ENCODE peak calls at places on chromosomes 5 and 9, in eight cellular contexts. One of them, this sample, is unnamed.

GRCh38 chr5:130278136-130278535 is 373.9 kb downstream of the CHSY3 start:
- DNase-seq in uterus: no peak
- DNase-seq in HepG2: no peak
- DNase-seq in H1: no peak
- DNase-seq in IMR-90: no peak
- DNase-seq in A549: no peak
- DNase-seq in thyroid gland: no peak
- DNase-seq in heart left ventricle: no peak
- DNase-seq in this sample: no peak

GRCh38 chr9:33415152-33416038 is 13.0 kb upstream of the AQP7 start:
- DNase-seq in uterus: peak; percentile 72
- DNase-seq in HepG2: peak; percentile 99
- DNase-seq in H1: peak; percentile 93
- DNase-seq in IMR-90: peak; percentile 22
- DNase-seq in A549: peak; percentile 98
- DNase-seq in thyroid gland: peak; percentile 93
- DNase-seq in heart left ventricle: peak; percentile 79
- DNase-seq in this sample: peak; percentile 78

GRCh38 chr9:131951905-131952304 is 127.8 kb downstream of the MED27 start:
- DNase-seq in uterus: no peak
- DNase-seq in HepG2: no peak
- DNase-seq in H1: no peak
- DNase-seq in IMR-90: peak; percentile 35
- DNase-seq in A549: no peak
- DNase-seq in thyroid gland: peak; percentile 5
- DNase-seq in heart left ventricle: peak; percentile 57
- DNase-seq in this sample: peak; percentile 79

GRCh38 chr9:70935856-70936255 is 185.6 kb downstream of the TRPM3 start:
- DNase-seq in uterus: no peak
- DNase-seq in HepG2: no peak
- DNase-seq in H1: no peak
- DNase-seq in IMR-90: no peak
- DNase-seq in A549: no peak
- DNase-seq in thyroid gland: no peak
- DNase-seq in heart left ventricle: no peak
- DNase-seq in this sample: no peak

GRCh38 chr5:68169898-68170297 is 45.7 kb upstream of the PIK3R1 start:
- DNase-seq in uterus: peak; percentile 82
- DNase-seq in HepG2: no peak
- DNase-seq in H1: no peak
- DNase-seq in IMR-90: no peak
- DNase-seq in A549: no peak
- DNase-seq in thyroid gland: no peak
- DNase-seq in heart left ventricle: peak; percentile 35
- DNase-seq in this sample: no peak

GRCh38 chr5:38650540-38651275 is 94.3 kb upstream of the LIFR start:
- DNase-seq in uterus: no peak
- DNase-seq in HepG2: no peak
- DNase-seq in H1: no peak
- DNase-seq in IMR-90: peak; percentile 20
- DNase-seq in A549: no peak
- DNase-seq in thyroid gland: no peak
- DNase-seq in heart left ventricle: no peak
- DNase-seq in this sample: no peak

GRCh38 chr5:16461782-16462181 is 3.8 kb downstream of the ZNF622 start:
- DNase-seq in uterus: no peak
- DNase-seq in HepG2: peak; percentile 60
- DNase-seq in H1: no peak
- DNase-seq in IMR-90: peak; percentile 94
- DNase-seq in A549: no peak
- DNase-seq in thyroid gland: no peak
- DNase-seq in heart left ventricle: no peak
- DNase-seq in this sample: no peak

GRCh38 chr5:72510610-72511121 is 3.5 kb upstream of the ZNF366 start:
- DNase-seq in uterus: peak; percentile 38
- DNase-seq in HepG2: no peak
- DNase-seq in H1: no peak
- DNase-seq in IMR-90: peak; percentile 86
- DNase-seq in A549: no peak
- DNase-seq in thyroid gland: peak; percentile 35
- DNase-seq in heart left ventricle: peak; percentile 37
- DNase-seq in this sample: no peak

GRCh38 chr5:105752801-105753200 is 1917.9 kb downstream of the EFNA5 start:
- DNase-seq in uterus: no peak
- DNase-seq in HepG2: no peak
- DNase-seq in H1: no peak
- DNase-seq in IMR-90: peak; percentile 50
- DNase-seq in A549: no peak
- DNase-seq in thyroid gland: no peak
- DNase-seq in heart left ventricle: no peak
- DNase-seq in this sample: no peak

GRCh38 chr9:35490155-35490909 is 421 bp downstream of the RUSC2 start:
- DNase-seq in uterus: peak; percentile 62
- DNase-seq in HepG2: no peak
- DNase-seq in H1: peak; percentile 66
- DNase-seq in IMR-90: no peak
- DNase-seq in A549: no peak
- DNase-seq in thyroid gland: peak; percentile 42
- DNase-seq in heart left ventricle: peak; percentile 38
- DNase-seq in this sample: peak; percentile 50

GRCh38 chr5:109656829-109657228 is 32.9 kb upstream of the MAN2A1 start:
- DNase-seq in uterus: peak; percentile 22
- DNase-seq in HepG2: no peak
- DNase-seq in H1: no peak
- DNase-seq in IMR-90: peak; percentile 29
- DNase-seq in A549: no peak
- DNase-seq in thyroid gland: peak; percentile 14
- DNase-seq in heart left ventricle: peak; percentile 57
- DNase-seq in this sample: peak; percentile 73

GRCh38 chr5:8773091-8773615 is 772.7 kb downstream of the SEMA5A start:
- DNase-seq in uterus: no peak
- DNase-seq in HepG2: no peak
- DNase-seq in H1: no peak
- DNase-seq in IMR-90: no peak
- DNase-seq in A549: no peak
- DNase-seq in thyroid gland: no peak
- DNase-seq in heart left ventricle: no peak
- DNase-seq in this sample: no peak

GRCh38 chr5:157808043-157808442 is 50.9 kb downstream of the CLINT1 start:
- DNase-seq in uterus: no peak
- DNase-seq in HepG2: no peak
- DNase-seq in H1: no peak
- DNase-seq in IMR-90: no peak
- DNase-seq in A549: no peak
- DNase-seq in thyroid gland: no peak
- DNase-seq in heart left ventricle: no peak
- DNase-seq in this sample: no peak

GRCh38 chr9:134847138-134847537 is 33.5 kb upstream of the FCN2 start:
- DNase-seq in uterus: no peak
- DNase-seq in HepG2: no peak
- DNase-seq in H1: no peak
- DNase-seq in IMR-90: no peak
- DNase-seq in A549: no peak
- DNase-seq in thyroid gland: no peak
- DNase-seq in heart left ventricle: no peak
- DNase-seq in this sample: no peak

GRCh38 chr9:101508203-101508602 is 25.4 kb upstream of the RNF20 start:
- DNase-seq in uterus: no peak
- DNase-seq in HepG2: no peak
- DNase-seq in H1: no peak
- DNase-seq in IMR-90: peak; percentile 51
- DNase-seq in A549: no peak
- DNase-seq in thyroid gland: no peak
- DNase-seq in heart left ventricle: no peak
- DNase-seq in this sample: no peak

GRCh38 chr5:36683821-36684434 is 77.5 kb downstream of the SLC1A3 start:
- DNase-seq in uterus: no peak
- DNase-seq in HepG2: no peak
- DNase-seq in H1: no peak
- DNase-seq in IMR-90: peak; percentile 50
- DNase-seq in A549: no peak
- DNase-seq in thyroid gland: no peak
- DNase-seq in heart left ventricle: peak; percentile 79
- DNase-seq in this sample: no peak

GRCh38 chr5:33440482-33441240 is at the start of gene TARS1:
- DNase-seq in uterus: peak; percentile 100
- DNase-seq in HepG2: peak; percentile 100
- DNase-seq in H1: peak; percentile 96
- DNase-seq in IMR-90: peak; percentile 100
- DNase-seq in A549: peak; percentile 100
- DNase-seq in thyroid gland: peak; percentile 99
- DNase-seq in heart left ventricle: peak; percentile 99
- DNase-seq in this sample: peak; percentile 100
- TF ChIP-seq POLR2A in uterus: peak; percentile 75
- TF ChIP-seq POLR2A in HepG2: peak; percentile 86
- TF ChIP-seq POLR2A in H1: peak; percentile 90
- TF ChIP-seq POLR2A in IMR-90: peak; percentile 91
- TF ChIP-seq POLR2A in A549: peak; percentile 81
- TF ChIP-seq POLR2A in thyroid gland: peak; percentile 90
- TF ChIP-seq POLR2A in heart left ventricle: no peak
- TF ChIP-seq POLR2A in this sample: peak; percentile 90

DNA sequence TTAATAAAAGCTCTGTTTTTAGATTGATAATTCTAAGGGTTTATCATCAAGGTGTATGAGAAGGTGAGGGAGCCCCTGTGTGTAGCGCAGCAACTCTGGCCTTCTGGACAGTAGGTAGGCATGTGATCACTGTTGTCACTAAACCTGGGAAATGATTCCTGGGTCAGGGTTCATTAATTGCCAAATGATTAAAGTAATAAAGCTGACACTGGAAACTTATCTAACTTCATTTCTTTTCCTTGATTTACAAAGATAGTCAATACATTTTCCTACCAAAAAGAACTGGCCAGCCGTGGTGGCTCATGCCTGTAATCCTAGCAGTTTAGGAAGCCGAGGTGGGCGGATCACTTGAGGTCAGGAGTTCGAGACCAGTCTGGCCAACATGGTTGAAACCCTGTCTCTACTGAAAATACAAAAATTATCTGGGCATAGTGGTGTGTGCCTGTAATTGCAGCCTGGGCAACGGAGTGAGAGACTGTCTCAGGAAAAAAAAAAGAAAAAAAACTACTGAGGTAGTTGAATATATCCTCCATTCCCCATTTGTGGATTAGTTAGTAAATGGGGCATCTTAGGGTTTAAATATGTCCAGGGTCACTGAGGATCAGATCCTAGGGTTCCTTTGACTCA is 2.4 kb downstream of the EHMT1 start:
- DNase-seq in uterus: no peak
- DNase-seq in HepG2: no peak
- DNase-seq in H1: no peak
- DNase-seq in IMR-90: no peak
- DNase-seq in A549: peak; percentile 51
- DNase-seq in thyroid gland: no peak
- DNase-seq in heart left ventricle: no peak
- DNase-seq in this sample: no peak
- TF ChIP-seq CTCF in uterus: no peak
- TF ChIP-seq CTCF in HepG2: no peak
- TF ChIP-seq CTCF in H1: no peak
- TF ChIP-seq CTCF in IMR-90: peak; percentile 38
- TF ChIP-seq CTCF in A549: no peak
- TF ChIP-seq CTCF in thyroid gland: peak; percentile 30
- TF ChIP-seq CTCF in heart left ventricle: no peak
- TF ChIP-seq CTCF in this sample: peak; percentile 44

DNA sequence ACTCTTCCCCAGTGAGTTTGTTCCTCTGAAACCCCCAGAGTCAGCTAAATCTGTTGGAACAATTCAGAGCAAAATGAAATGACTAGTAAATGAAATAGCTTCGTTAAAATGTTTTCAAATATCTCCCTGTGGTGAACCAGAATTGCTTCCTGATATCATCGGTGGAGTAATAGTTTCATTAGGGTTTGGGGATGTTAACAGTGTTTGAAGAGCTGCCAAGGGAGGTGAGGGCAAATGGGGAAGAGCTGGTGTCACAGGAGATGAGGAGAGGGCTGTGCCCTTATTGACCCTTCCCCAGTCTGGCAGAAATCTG is 4.3 kb upstream of the C7 start:
- DNase-seq in uterus: no peak
- DNase-seq in HepG2: no peak
- DNase-seq in H1: no peak
- DNase-seq in IMR-90: no peak
- DNase-seq in A549: no peak
- DNase-seq in thyroid gland: no peak
- DNase-seq in heart left ventricle: no peak
- DNase-seq in this sample: no peak
- H3K27ac ChIP-seq in uterus: peak overlapping the region; percentile 17
- H3K27ac ChIP-seq in HepG2: no peak overlapping the region
- H3K27ac ChIP-seq in H1: no peak overlapping the region
- H3K27ac ChIP-seq in IMR-90: no peak overlapping the region
- H3K27ac ChIP-seq in A549: no peak overlapping the region
- H3K27ac ChIP-seq in thyroid gland: peak overlapping the region; percentile 24
- H3K27ac ChIP-seq in heart left ventricle: peak overlapping the region; percentile 28
- H3K27ac ChIP-seq in this sample: peak overlapping the region; percentile 84

GRCh38 chr5:34707451-34708107 is 51.5 kb downstream of the RAI14 start:
- DNase-seq in uterus: no peak
- DNase-seq in HepG2: no peak
- DNase-seq in H1: no peak
- DNase-seq in IMR-90: no peak
- DNase-seq in A549: no peak
- DNase-seq in thyroid gland: no peak
- DNase-seq in heart left ventricle: no peak
- DNase-seq in this sample: no peak

GRCh38 chr5:34706084-34706483 is 50.0 kb downstream of the RAI14 start:
- DNase-seq in uterus: no peak
- DNase-seq in HepG2: no peak
- DNase-seq in H1: no peak
- DNase-seq in IMR-90: no peak
- DNase-seq in A549: no peak
- DNase-seq in thyroid gland: no peak
- DNase-seq in heart left ventricle: no peak
- DNase-seq in this sample: no peak

GRCh38 chr5:34700078-34700452 is 43.9 kb downstream of the RAI14 start:
- DNase-seq in uterus: no peak
- DNase-seq in HepG2: no peak
- DNase-seq in H1: no peak
- DNase-seq in IMR-90: no peak
- DNase-seq in A549: no peak
- DNase-seq in thyroid gland: no peak
- DNase-seq in heart left ventricle: no peak
- DNase-seq in this sample: no peak

GRCh38 chr5:34699155-34700077 is 43.3 kb downstream of the RAI14 start:
- DNase-seq in uterus: no peak
- DNase-seq in HepG2: no peak
- DNase-seq in H1: no peak
- DNase-seq in IMR-90: no peak
- DNase-seq in A549: no peak
- DNase-seq in thyroid gland: peak; percentile 56
- DNase-seq in heart left ventricle: no peak
- DNase-seq in this sample: no peak

DNA sequence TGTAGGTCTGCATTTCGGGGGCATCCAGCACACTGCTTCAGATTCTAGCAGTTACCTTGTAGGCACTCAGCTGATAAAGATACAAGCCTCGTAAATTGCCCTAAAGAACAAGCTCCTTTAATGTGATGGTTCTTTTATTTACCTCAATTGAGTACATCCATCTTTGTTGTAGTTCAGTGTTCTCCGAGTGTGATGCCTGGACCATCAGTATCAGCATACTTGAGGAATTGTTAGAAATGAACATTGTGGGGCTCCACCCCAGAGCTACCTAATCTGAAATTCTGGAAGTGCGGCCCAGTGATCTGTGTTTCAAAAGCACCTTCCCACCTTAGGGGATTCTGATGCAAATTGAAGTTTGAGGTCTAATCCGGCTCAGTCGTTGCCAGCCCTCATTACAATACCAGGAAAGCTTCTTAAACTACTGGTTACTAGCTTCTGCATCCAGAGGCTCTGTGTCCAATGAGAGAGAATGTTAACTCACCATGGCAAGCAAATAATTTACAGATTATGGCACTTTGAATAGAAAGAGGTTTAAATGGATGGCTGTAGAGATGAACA is 47.7 kb downstream of the RAI14 start:
- DNase-seq in uterus: no peak
- DNase-seq in HepG2: no peak
- DNase-seq in H1: no peak
- DNase-seq in IMR-90: no peak
- DNase-seq in A549: no peak
- DNase-seq in thyroid gland: no peak
- DNase-seq in heart left ventricle: no peak
- DNase-seq in this sample: no peak
- TF ChIP-seq POLR2A in uterus: no peak
- TF ChIP-seq POLR2A in HepG2: no peak
- TF ChIP-seq POLR2A in H1: no peak
- TF ChIP-seq POLR2A in IMR-90: no peak
- TF ChIP-seq POLR2A in A549: no peak
- TF ChIP-seq POLR2A in thyroid gland: no peak
- TF ChIP-seq POLR2A in heart left ventricle: no peak
- TF ChIP-seq POLR2A in this sample: no peak

This sample was measured in adrenal gland.